ENCODE peak calls at places on chromosomes 5 and 9, in five cellular contexts. One of them, this sample, is unnamed.

GRCh38 chr9:122923947-122924346 is 7.4 kb downstream of the ZBTB26 start:
- DNase-seq in RWPE1: no peak
- DNase-seq in Caco-2: no peak
- DNase-seq in heart left ventricle: no peak
- DNase-seq in dorsolateral prefrontal cortex: no peak
- DNase-seq in this sample: no peak

GRCh38 chr5:179732918-179733763 is 519 bp downstream of the MAML1 start:
- DNase-seq in RWPE1: peak
- DNase-seq in Caco-2: peak
- DNase-seq in heart left ventricle: peak
- DNase-seq in dorsolateral prefrontal cortex: no peak
- DNase-seq in this sample: peak

GRCh38 chr5:15529821-15530220 is 29.8 kb downstream of the FBXL7 start:
- DNase-seq in RWPE1: no peak
- DNase-seq in Caco-2: no peak
- DNase-seq in heart left ventricle: no peak
- DNase-seq in dorsolateral prefrontal cortex: no peak
- DNase-seq in this sample: no peak

GRCh38 chr9:133441571-133441970 is 18.2 kb upstream of the CACFD1 start:
- DNase-seq in RWPE1: no peak
- DNase-seq in Caco-2: no peak
- DNase-seq in heart left ventricle: no peak
- DNase-seq in dorsolateral prefrontal cortex: no peak
- DNase-seq in this sample: no peak

GRCh38 chr9:106906129-106906528 is 43.2 kb downstream of the ZNF462 start:
- DNase-seq in RWPE1: no peak
- DNase-seq in Caco-2: no peak
- DNase-seq in heart left ventricle: no peak
- DNase-seq in dorsolateral prefrontal cortex: no peak
- DNase-seq in this sample: no peak

GRCh38 chr9:126109575-126109974 is 217.1 kb upstream of the MVB12B start:
- DNase-seq in RWPE1: no peak
- DNase-seq in Caco-2: peak
- DNase-seq in heart left ventricle: no peak
- DNase-seq in dorsolateral prefrontal cortex: no peak
- DNase-seq in this sample: no peak

GRCh38 chr5:33379757-33380156 is 61.0 kb upstream of the TARS1 start:
- DNase-seq in RWPE1: no peak
- DNase-seq in Caco-2: no peak
- DNase-seq in heart left ventricle: no peak
- DNase-seq in dorsolateral prefrontal cortex: no peak
- DNase-seq in this sample: no peak

GRCh38 chr5:126647071-126647470 is 46.3 kb downstream of the PHAX start:
- DNase-seq in RWPE1: no peak
- DNase-seq in Caco-2: no peak
- DNase-seq in heart left ventricle: no peak
- DNase-seq in dorsolateral prefrontal cortex: no peak
- DNase-seq in this sample: no peak

GRCh38 chr9:82894961-82895902 is 167.7 kb downstream of the RASEF start:
- DNase-seq in RWPE1: no peak
- DNase-seq in Caco-2: no peak
- DNase-seq in heart left ventricle: no peak
- DNase-seq in dorsolateral prefrontal cortex: no peak
- DNase-seq in this sample: no peak

GRCh38 chr9:14372437-14373318 is 58.7 kb upstream of the NFIB start:
- DNase-seq in RWPE1: peak
- DNase-seq in Caco-2: no peak
- DNase-seq in heart left ventricle: no peak
- DNase-seq in dorsolateral prefrontal cortex: no peak
- DNase-seq in this sample: no peak

GRCh38 chr9:16964228-16964627 is 93.8 kb upstream of the BNC2 start:
- DNase-seq in RWPE1: peak
- DNase-seq in Caco-2: no peak
- DNase-seq in heart left ventricle: no peak
- DNase-seq in dorsolateral prefrontal cortex: no peak
- DNase-seq in this sample: no peak

GRCh38 chr5:68920888-68921287 is 172.9 kb upstream of the SLC30A5 start:
- DNase-seq in RWPE1: no peak
- DNase-seq in Caco-2: no peak
- DNase-seq in heart left ventricle: no peak
- DNase-seq in dorsolateral prefrontal cortex: no peak
- DNase-seq in this sample: no peak

DNA sequence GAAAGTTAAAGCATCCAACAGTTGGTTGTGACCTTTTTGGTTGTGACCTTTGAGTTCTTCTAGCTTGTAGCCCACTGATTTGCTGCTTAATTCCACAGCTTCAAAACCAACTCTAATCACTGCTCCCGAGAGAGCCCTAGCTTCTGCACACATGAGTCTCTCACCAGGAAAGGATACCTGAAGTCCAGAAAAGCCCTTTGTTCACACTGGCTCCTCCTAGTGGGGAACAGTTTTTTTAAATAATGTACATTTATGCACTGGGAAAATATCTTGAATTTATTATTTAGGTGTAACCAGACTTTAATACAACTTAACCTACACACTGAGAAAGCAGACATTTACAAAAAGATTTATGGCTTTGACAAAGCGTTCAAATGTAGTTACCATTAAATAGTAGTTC is 120.2 kb upstream of the CCDC152 start:
- DNase-seq in RWPE1: no peak
- DNase-seq in Caco-2: no peak
- DNase-seq in heart left ventricle: no peak
- DNase-seq in dorsolateral prefrontal cortex: no peak
- DNase-seq in this sample: no peak
- TF ChIP-seq CTCF in RWPE1: no peak
- TF ChIP-seq CTCF in Caco-2: peak
- TF ChIP-seq CTCF in heart left ventricle: no peak
- TF ChIP-seq CTCF in dorsolateral prefrontal cortex: no peak
- TF ChIP-seq CTCF in this sample: peak

GRCh38 chr9:86098793-86099694 is at the start of gene GOLM1:
- DNase-seq in RWPE1: peak
- DNase-seq in Caco-2: peak
- DNase-seq in heart left ventricle: peak
- DNase-seq in dorsolateral prefrontal cortex: no peak
- DNase-seq in this sample: peak
- TF ChIP-seq CTCF in RWPE1: peak
- TF ChIP-seq CTCF in Caco-2: no peak
- TF ChIP-seq CTCF in heart left ventricle: no peak
- TF ChIP-seq CTCF in dorsolateral prefrontal cortex: no peak
- TF ChIP-seq CTCF in this sample: peak

DNA sequence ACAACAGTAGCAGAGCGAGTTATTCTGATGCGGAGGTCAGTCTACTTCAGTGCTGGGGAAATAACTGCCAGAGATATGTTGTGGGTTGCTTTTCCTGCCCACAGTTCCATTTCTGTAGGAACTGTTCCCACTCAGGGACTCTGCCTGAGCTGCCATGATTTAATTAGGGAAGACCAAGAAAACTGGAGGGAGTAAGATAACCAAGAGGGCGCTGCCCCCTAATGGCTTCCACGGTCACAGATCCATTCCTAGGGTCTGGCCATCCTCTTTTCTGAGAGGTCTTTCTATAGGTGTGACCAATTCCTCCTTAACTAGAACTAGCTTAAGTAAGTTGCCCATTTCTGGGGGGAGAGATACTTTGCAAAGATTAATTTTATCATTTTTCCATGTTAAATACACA is 125.9 kb downstream of the APBA1 start:
- DNase-seq in RWPE1: peak
- DNase-seq in Caco-2: no peak
- DNase-seq in heart left ventricle: no peak
- DNase-seq in dorsolateral prefrontal cortex: peak
- DNase-seq in this sample: no peak
- TF ChIP-seq CTCF in RWPE1: no peak
- TF ChIP-seq CTCF in Caco-2: no peak
- TF ChIP-seq CTCF in heart left ventricle: peak
- TF ChIP-seq CTCF in dorsolateral prefrontal cortex: peak
- TF ChIP-seq CTCF in this sample: no peak

GRCh38 chr5:141783599-141784296 is 94.5 kb downstream of the PCDH1 start:
- DNase-seq in RWPE1: peak
- DNase-seq in Caco-2: peak
- DNase-seq in heart left ventricle: no peak
- DNase-seq in dorsolateral prefrontal cortex: peak
- DNase-seq in this sample: no peak

GRCh38 chr5:141780952-141781730 is 97.1 kb downstream of the PCDH1 start:
- DNase-seq in RWPE1: no peak
- DNase-seq in Caco-2: no peak
- DNase-seq in heart left ventricle: no peak
- DNase-seq in dorsolateral prefrontal cortex: no peak
- DNase-seq in this sample: no peak

GRCh38 chr5:141785135-141785534 is 93.1 kb downstream of the PCDH1 start:
- DNase-seq in RWPE1: peak
- DNase-seq in Caco-2: peak
- DNase-seq in heart left ventricle: no peak
- DNase-seq in dorsolateral prefrontal cortex: no peak
- DNase-seq in this sample: no peak

GRCh38 chr5:141781910-141782309 is 96.3 kb downstream of the PCDH1 start:
- DNase-seq in RWPE1: no peak
- DNase-seq in Caco-2: no peak
- DNase-seq in heart left ventricle: no peak
- DNase-seq in dorsolateral prefrontal cortex: no peak
- DNase-seq in this sample: no peak

DNA sequence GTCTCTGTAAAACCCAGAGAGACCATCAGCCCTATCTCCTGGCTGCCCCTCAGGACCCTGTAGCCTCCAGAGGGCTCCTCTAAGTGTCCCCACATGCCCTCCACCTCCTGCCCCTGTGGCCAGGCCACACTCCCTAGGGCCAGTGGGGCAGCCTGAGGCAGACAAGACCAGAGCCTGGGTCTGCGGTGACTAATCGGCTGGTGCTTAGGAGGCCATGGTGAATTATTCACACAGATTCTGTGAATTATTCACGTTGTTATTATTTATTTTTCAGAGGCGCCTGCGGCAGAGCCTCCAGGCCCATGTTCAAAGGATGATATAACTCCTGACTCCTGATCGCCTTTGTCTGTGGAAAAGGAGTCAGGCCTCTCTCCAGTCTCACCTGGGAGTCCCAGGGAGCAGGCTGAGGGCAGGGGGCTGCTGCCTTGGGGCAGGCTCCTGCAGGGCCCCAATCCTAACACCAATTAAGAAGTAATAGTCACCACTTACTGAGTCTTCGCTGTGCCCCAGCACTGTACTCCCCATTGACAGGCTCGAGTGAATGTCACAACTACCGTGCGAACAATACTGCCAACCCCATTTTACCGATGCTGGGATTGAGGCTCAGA is 95.1 kb downstream of the PCDH1 start:
- DNase-seq in RWPE1: no peak
- DNase-seq in Caco-2: no peak
- DNase-seq in heart left ventricle: no peak
- DNase-seq in dorsolateral prefrontal cortex: no peak
- DNase-seq in this sample: no peak
- TF ChIP-seq CTCF in RWPE1: no peak
- TF ChIP-seq CTCF in Caco-2: no peak
- TF ChIP-seq CTCF in heart left ventricle: no peak
- TF ChIP-seq CTCF in dorsolateral prefrontal cortex: no peak
- TF ChIP-seq CTCF in this sample: no peak

GRCh38 chr5:34652916-34653315 is 3.2 kb upstream of the RAI14 start:
- DNase-seq in RWPE1: no peak
- DNase-seq in Caco-2: no peak
- DNase-seq in heart left ventricle: no peak
- DNase-seq in dorsolateral prefrontal cortex: no peak
- DNase-seq in this sample: no peak
- TF ChIP-seq CTCF in RWPE1: no peak
- TF ChIP-seq CTCF in Caco-2: no peak
- TF ChIP-seq CTCF in heart left ventricle: no peak
- TF ChIP-seq CTCF in dorsolateral prefrontal cortex: no peak
- TF ChIP-seq CTCF in this sample: no peak

This sample was measured in progenitor cell of endocrine pancreas.